ENCODE peak calls at places on chromosomes 16 and 17, in nine cellular contexts. B, F, D, A, Y, S, K, M and N are unnamed samples.

GRCh38 chr17:38660097-38661026 is 14.4 kb downstream of the EPOP start:
- DNase-seq in B (peak), F (no peak), D (no peak), A (no peak), Y (peak), S (no peak), K (no peak), M (peak), N (no peak)

GRCh38 chr17:41308251-41308917 is 725 bp downstream of the KRTAP16-1 start:
- DNase-seq in B (peak), F (no peak), D (no peak), A (peak), Y (no peak), S (no peak), K (no peak), M (no peak), N (no peak)

GRCh38 chr17:15926039-15926740 is 18.7 kb upstream of the ADORA2B start:
- DNase-seq in B (no peak), F (no peak), D (no peak), A (no peak), Y (no peak), S (no peak), K (no peak), M (no peak), N (no peak)

GRCh38 chr17:57923182-57923872 is 31.9 kb downstream of the CUEDC1 start:
- DNase-seq in B (no peak), F (no peak), D (no peak), A (no peak), Y (no peak), S (no peak), K (no peak), M (no peak), N (no peak)

GRCh38 chr17:8935194-8935593 is 30.3 kb downstream of the PIK3R5 start:
- DNase-seq in B (peak), F (peak), D (no peak), A (peak), Y (no peak), S (no peak), K (no peak), M (no peak), N (peak)

GRCh38 chr17:835263-835662 is 53.1 kb downstream of the MRM3 start:
- DNase-seq in B (peak), F (peak), D (peak), A (peak), Y (peak), S (no peak), K (no peak), M (peak), N (peak)

GRCh38 chr16:65281636-65282035 is 159.8 kb upstream of the CDH11 start:
- DNase-seq in B (no peak), F (peak), D (no peak), A (no peak), Y (no peak), S (no peak), K (no peak), M (no peak), N (no peak)

GRCh38 chr17:1920948-1921351 is 91.1 kb downstream of the RPA1 start:
- DNase-seq in B (no peak), F (no peak), D (no peak), A (peak), Y (no peak), S (no peak), K (no peak), M (no peak), N (no peak)

GRCh38 chr17:1644493-1645206 is 882 bp downstream of the SCARF1 start:
- DNase-seq in B (peak), F (no peak), D (no peak), A (peak), Y (peak), S (no peak), K (no peak), M (peak), N (no peak)

GRCh38 chr17:76491271-76492184 is 9.7 kb downstream of the RHBDF2 start:
- DNase-seq in B (no peak), F (no peak), D (no peak), A (no peak), Y (no peak), S (no peak), K (no peak), M (no peak), N (no peak)

GRCh38 chr17:66775881-66776400 is 59.0 kb upstream of the CACNG5 start:
- DNase-seq in B (no peak), F (no peak), D (no peak), A (no peak), Y (no peak), S (no peak), K (no peak), M (no peak), N (no peak)

GRCh38 chr17:66777689-66778225 is 57.2 kb upstream of the CACNG5 start:
- DNase-seq in B (peak), F (peak), D (peak), A (no peak), Y (no peak), S (no peak), K (no peak), M (no peak), N (peak)

GRCh38 chr17:66778531-66778930 is 56.4 kb upstream of the CACNG5 start:
- DNase-seq in B (no peak), F (no peak), D (no peak), A (no peak), Y (no peak), S (no peak), K (no peak), M (no peak), N (no peak)

GRCh38 chr17:66775262-66775661 is 59.7 kb upstream of the CACNG5 start:
- DNase-seq in B (no peak), F (no peak), D (no peak), A (no peak), Y (no peak), S (no peak), K (no peak), M (no peak), N (no peak)

GRCh38 chr17:66776999-66777688 is 57.8 kb upstream of the CACNG5 start:
- DNase-seq in B (no peak), F (no peak), D (no peak), A (no peak), Y (no peak), S (no peak), K (no peak), M (no peak), N (peak)
- H3K4me2 ChIP-seq in B (no peak), F (peak), D (no peak), A (no peak), Y (no peak), S (no peak), K (no peak), M (no peak), N (no peak)

GRCh38 chr17:77735341-77736206 is 222.9 kb upstream of the TNRC6C start:
- DNase-seq in B (peak), F (no peak), D (peak), A (no peak), Y (no peak), S (no peak), K (no peak), M (no peak), N (peak)
- TF ChIP-seq EZH2 in B (no peak), F (no peak), D (no peak), A (no peak), Y (no peak), S (no peak), K (no peak), M (no peak), N (no peak)

DNA sequence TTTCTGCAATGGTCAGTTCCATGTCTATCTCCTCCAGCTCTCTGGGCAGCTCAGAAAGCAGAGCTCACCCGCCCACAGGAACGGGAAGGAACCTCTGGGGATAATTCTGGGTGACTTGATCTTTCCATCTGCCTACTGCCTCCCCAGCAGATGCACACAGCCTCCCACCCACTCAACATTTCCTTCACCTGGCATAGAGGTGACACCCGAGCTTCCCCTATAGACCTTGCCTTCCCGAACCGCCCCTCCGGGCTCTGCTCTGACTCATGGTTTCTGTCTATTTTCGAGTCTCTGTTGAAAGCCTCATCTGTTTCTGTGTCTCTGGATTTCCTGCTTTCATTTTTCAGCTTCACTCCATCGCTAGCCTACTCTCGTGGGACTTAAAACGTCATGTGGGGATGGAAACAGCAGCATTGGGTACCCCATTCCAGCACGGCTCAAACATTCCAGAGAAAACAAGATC is 11.4 kb downstream of the GGA3 start:
- DNase-seq in B (peak), F (no peak), D (no peak), A (no peak), Y (peak), S (no peak), K (no peak), M (no peak), N (no peak)
- H3K4me3 ChIP-seq in B (peak), F (no peak), D (no peak), A (no peak), Y (no peak), S (no peak), K (no peak), M (no peak), N (no peak)

DNA sequence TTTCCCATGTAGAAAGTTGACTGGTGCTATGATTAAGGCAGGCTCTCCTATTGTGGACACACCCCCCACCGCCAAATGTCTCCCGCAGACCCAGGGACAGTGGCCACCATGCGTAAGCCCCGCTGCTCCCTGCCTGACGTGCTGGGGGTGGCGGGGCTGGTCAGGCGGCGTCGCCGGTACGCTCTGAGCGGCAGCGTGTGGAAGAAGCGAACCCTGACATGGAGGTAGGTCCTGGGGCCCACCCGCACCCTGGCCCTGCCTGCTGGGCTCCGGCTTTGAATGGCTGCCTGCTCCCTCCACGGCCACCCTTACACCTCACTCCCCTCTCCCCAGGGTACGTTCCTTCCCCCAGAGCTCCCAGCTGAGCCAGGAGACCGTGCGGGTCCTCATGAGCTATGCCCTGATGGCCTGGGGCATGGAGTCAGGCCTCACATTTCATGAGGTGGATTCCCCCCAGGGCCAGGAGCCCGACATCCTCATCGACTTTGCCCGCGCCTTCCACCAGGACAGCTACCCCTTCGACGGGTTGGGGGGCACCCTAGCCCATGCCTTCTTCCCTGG is 3.6 kb downstream of the MMP25 start:
- DNase-seq in B (no peak), F (no peak), D (no peak), A (no peak), Y (no peak), S (no peak), K (no peak), M (no peak), N (no peak)
- H3K4me2 ChIP-seq in B (no peak), F (no peak), D (no peak), A (no peak), Y (no peak), S (no peak), K (no peak), M (no peak), N (no peak)

DNA sequence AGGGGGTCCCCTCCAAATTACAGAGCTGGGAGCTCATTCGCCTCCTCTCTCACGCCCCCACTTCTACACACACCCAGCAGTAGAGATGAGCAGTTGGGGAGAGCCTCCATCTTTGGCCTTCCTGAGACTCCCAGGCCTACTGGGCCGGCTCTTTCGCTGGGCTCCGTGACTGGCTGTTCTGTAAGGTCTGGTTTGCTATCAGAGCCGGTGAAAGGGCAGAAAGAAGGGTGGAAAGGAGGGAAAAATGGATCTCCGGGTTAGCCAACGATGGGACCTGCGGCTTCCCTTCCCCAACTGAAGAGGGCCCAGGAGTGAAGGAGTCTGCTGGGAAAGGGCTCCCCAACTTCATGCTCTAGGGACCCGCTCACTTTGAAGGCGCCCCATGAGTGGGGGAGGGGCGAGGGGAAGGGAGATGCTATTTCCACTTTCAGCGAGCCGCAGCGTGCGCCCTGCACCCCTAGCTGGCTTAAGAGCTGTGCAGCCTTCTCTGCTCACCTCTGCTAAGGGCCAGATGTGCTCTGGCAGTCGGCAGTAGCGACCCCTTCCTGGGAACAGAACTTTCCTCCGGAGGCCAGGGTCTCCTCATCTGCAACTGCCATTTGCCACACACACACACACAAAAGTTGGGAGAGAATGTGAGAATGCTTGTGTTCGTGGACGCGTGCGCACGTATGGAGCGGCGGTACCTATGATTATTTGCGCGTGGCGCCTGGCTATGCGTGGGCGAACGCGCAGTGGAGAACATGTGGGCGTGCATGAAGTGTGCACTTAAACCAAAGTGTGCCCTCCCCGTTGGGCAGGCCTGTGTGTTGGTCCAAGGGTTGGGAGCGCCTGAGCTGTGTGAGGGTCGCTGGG is 2.9 kb upstream of the FOXF1 start:
- DNase-seq in B (no peak), F (no peak), D (no peak), A (no peak), Y (no peak), S (no peak), K (no peak), M (no peak), N (no peak)
- TF ChIP-seq EZH2 in B (peak), F (peak), D (peak), A (peak), Y (no peak), S (no peak), K (no peak), M (no peak), N (no peak)

GRCh38 chr17:67520282-67520906 is 143.3 kb downstream of the PITPNC1 start:
- DNase-seq in B (peak), F (no peak), D (no peak), A (no peak), Y (no peak), S (no peak), K (no peak), M (no peak), N (peak)

GRCh38 chr17:67520916-67521772 is 144.1 kb downstream of the PITPNC1 start:
- DNase-seq in B (peak), F (no peak), D (no peak), A (no peak), Y (no peak), S (no peak), K (no peak), M (peak), N (no peak)

GRCh38 chr17:67518881-67519280 is 141.8 kb downstream of the PITPNC1 start:
- DNase-seq in B (peak), F (no peak), D (no peak), A (no peak), Y (no peak), S (no peak), K (no peak), M (no peak), N (peak)

GRCh38 chr17:67519801-67520251 is 142.7 kb downstream of the PITPNC1 start:
- DNase-seq in B (no peak), F (peak), D (no peak), A (no peak), Y (no peak), S (no peak), K (no peak), M (no peak), N (no peak)

DNA sequence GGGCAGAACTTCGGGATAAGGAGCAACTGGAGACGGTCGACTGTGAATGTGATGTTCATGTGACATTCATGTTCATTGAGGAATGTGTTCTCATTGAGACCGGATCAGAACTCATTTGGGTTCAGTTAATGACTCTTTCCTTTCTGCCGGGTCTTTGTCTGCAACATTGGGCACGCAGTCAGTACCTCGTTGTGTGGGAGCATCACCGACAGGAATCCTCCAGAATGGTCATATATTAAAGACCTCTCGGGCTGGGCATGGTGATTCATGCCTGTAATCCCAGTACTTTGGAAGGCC is 144.6 kb downstream of the PITPNC1 start:
- DNase-seq in B (no peak), F (no peak), D (no peak), A (no peak), Y (no peak), S (no peak), K (no peak), M (no peak), N (no peak)
- H3K4me3 ChIP-seq in B (no peak), F (no peak), D (no peak), A (no peak), Y (no peak), S (no peak), K (no peak), M (no peak), N (no peak)

GRCh38 chr16:72198021-72198420 is 26.1 kb upstream of the PMFBP1 start:
- DNase-seq in B (peak), F (no peak), D (peak), A (no peak), Y (no peak), S (no peak), K (no peak), M (no peak), N (peak)
- H3K4me2 ChIP-seq in B (peak), F (no peak), D (peak), A (no peak), Y (no peak), S (no peak), K (no peak), M (no peak), N (no peak)

GRCh38 chr17:74356640-74357465 is 4.8 kb downstream of the BTBD17 start:
- DNase-seq in B (peak), F (peak), D (peak), A (no peak), Y (no peak), S (no peak), K (no peak), M (peak), N (no peak)
- TF ChIP-seq EZH2 in B (no peak), F (no peak), D (no peak), A (peak), Y (no peak), S (no peak), K (no peak), M (peak), N (no peak)